ENCODE peak calls at places on chromosomes 2 and 18, in six cellular contexts. G is HCT116, T is K562, S is HepG2, R is GM12878, K is H1. O is an unnamed sample.

GRCh38 chr2:28084564-28084963 is 194.0 kb downstream of the BABAM2 start:
- DNase-seq in G (no peak), T (no peak), S (no peak), R (no peak), K (no peak), O (no peak)

GRCh38 chr2:37786854-37787253 is 115.4 kb upstream of the CDC42EP3 start:
- DNase-seq in G (no peak), T (no peak), S (peak; percentile 70), R (no peak), K (no peak), O (no peak)

GRCh38 chr2:3608373-3609278 is 13.7 kb downstream of the COLEC11 start:
- DNase-seq in G (no peak), T (no peak), S (no peak), R (no peak), K (no peak), O (no peak)

GRCh38 chr2:46241344-46241743 is 55.9 kb upstream of the EPAS1 start:
- DNase-seq in G (no peak), T (no peak), S (no peak), R (no peak), K (no peak), O (no peak)

GRCh38 chr2:181902625-181903024 is 11.1 kb downstream of the ITPRID2 start:
- DNase-seq in G (no peak), T (no peak), S (no peak), R (no peak), K (no peak), O (no peak)

GRCh38 chr2:241987726-241988125 is 118.2 kb downstream of the RTP5 start:
- DNase-seq in G (no peak), T (no peak), S (no peak), R (no peak), K (no peak), O (no peak)

GRCh38 chr2:36478332-36478738 is 119.6 kb downstream of the FEZ2 start:
- DNase-seq in G (peak; percentile 21), T (no peak), S (no peak), R (no peak), K (no peak), O (no peak)

GRCh38 chr2:179104736-179105135 is 54.8 kb upstream of the CCDC141 start:
- DNase-seq in G (no peak), T (no peak), S (no peak), R (no peak), K (no peak), O (no peak)

GRCh38 chr2:219622472-219622871 is 5.0 kb upstream of the SLC4A3 start:
- DNase-seq in G (no peak), T (no peak), S (no peak), R (no peak), K (no peak), O (no peak)

GRCh38 chr2:173238385-173238784 is 116.3 kb upstream of the CDCA7 start:
- DNase-seq in G (no peak), T (no peak), S (peak; percentile 25), R (no peak), K (no peak), O (no peak)

GRCh38 chr2:148812306-148812705 is 62.7 kb upstream of the KIF5C start:
- DNase-seq in G (no peak), T (no peak), S (no peak), R (no peak), K (peak; percentile 39), O (no peak)

GRCh38 chr18:23587220-23587642 is 925 bp upstream of the NPC1 start:
- DNase-seq in G (no peak), T (no peak), S (no peak), R (no peak), K (no peak), O (no peak)

GRCh38 chr2:196276421-196276820 is 105.0 kb upstream of the STK17B start:
- DNase-seq in G (no peak), T (no peak), S (peak; percentile 39), R (no peak), K (no peak), O (no peak)

GRCh38 chr18:60865801-60866200 is 467.4 kb upstream of the CDH20 start:
- DNase-seq in G (no peak), T (no peak), S (no peak), R (no peak), K (no peak), O (no peak)

GRCh38 chr18:60873708-60874107 is 459.5 kb upstream of the CDH20 start:
- DNase-seq in G (no peak), T (no peak), S (no peak), R (no peak), K (no peak), O (no peak)

GRCh38 chr18:60872434-60872833 is 460.8 kb upstream of the CDH20 start:
- DNase-seq in G (no peak), T (no peak), S (no peak), R (no peak), K (no peak), O (no peak)

GRCh38 chr18:60875957-60876507 is 457.2 kb upstream of the CDH20 start:
- DNase-seq in G (no peak), T (no peak), S (no peak), R (no peak), K (no peak), O (no peak)

DNA sequence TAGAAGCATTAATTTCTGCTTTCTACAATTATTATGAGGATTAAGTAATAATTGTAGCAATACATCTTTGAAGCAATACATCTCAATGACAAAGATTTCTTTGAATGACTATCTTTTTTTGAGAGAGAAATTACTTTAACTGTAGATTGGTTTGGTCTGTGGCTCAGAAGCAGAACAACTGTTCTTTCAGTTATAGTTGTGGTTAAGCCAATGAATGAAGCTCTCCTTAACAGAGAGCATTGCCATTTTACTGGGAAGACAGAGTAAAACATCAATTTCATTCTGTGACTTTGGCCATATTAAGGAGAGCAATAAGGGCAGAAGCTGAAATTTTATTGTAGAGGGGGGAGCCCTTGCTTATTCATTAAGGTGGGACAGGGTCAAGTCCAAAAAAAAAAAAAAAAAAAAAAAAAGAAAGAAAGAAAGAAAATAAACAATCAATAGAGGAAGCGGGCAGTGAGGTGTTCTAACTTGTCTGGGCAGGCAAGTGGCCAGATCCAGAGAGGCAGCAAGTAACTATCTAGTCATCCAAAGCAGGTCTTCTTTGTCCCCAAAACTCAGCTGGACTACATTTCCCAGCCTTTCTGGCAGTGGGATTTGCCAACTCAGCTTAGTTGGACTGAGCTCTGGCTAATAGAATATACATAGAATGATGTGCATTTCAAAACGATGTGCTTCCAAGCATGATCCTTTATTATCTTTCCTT is 462.8 kb upstream of the CDH20 start:
- DNase-seq in G (no peak), T (no peak), S (no peak), R (no peak), K (no peak), O (no peak)
- H3K4me1 ChIP-seq in G (no peaks in the 10 kb centered on the region), T (no peaks in the 10 kb centered on the region), S (no peaks in the 10 kb centered on the region), R (no peaks in the 10 kb centered on the region), K (no peaks in the 10 kb centered on the region), O (no peaks in the 10 kb centered on the region)

DNA sequence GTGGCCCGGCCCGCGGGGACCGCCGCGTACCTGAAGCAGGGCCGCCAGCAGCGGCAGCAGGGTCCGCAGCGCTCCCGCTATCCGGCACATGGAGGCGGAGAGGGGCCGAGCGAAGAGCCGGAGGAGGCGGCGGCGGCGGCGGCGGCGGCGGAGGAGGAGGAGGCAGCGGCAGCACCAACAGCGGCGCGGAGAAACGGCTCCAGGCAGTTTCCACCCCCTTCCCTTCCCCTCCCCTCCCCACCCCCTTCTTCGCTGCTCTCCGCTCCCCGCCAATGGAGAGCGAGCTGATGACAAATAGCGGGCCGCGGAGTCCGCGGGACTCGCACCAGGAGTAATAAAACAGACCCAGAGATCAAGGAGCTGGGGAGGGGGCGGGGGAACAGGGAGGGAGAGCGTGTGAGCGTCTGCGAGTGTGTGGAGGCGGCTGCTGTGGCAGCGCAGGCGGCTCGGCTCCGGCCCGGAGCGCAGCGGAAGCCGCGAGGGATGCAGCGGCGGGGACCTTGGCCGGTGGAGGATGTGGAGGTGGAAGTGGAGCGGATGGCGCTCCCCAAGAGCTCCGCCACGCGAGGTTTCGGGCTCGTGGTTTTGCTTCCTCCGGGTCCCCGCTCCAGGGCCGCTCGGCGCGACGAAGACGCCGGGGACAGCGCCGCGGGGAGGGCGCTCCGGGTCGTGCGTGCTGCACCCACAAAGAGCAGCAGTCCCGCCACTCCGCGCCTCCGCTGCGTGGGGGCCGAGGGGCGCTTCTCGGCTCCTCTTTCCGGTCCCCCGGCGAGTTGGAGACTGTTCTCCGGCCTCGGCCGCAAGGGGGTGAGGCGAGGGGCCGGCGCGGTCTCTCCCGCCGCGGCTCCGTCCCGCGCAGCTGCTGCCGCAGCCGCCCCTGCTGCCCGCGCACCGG is at the start of gene CDH2:
- DNase-seq in G (no peak), T (no peak), S (peak; percentile 77), R (no peak), K (peak; percentile 74), O (peak; percentile 30)
- TF ChIP-seq ZNF274 in G (no peak), T (no peak), S (peak; percentile 2), R (no peak), K (no peak), O (no peak)

DNA sequence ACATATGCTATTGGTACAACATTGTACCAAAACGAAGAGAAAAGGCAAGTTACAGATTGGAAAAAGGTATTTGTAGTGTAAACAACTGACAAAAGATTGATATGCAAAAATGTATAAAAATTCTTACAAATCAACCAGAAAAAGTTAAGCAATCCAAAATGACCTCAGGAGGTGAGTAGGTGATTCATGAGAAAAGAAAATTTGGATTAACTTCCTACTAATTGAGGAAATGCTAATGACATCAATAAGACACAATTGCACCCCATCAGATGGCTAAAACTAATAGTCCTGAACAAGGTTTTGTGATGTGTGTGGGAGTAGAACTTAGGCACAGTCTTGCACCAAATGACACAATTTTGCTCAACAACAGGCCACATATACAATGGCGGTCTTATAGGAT is 129.3 kb downstream of the COPS8 start:
- DNase-seq in G (no peak), T (no peak), S (no peak), R (no peak), K (no peak), O (no peak)
- H3K9ac ChIP-seq in G (no peak overlapping the region), T (no peak overlapping the region), S (no peak overlapping the region), R (no peak overlapping the region), K (no peak overlapping the region), O (no peak overlapping the region)

GRCh38 chr2:134217924-134218323 is 35.9 kb upstream of the MGAT5 start:
- DNase-seq in G (no peak), T (no peak), S (no peak), R (no peak), K (no peak), O (no peak)
- H3K4me1 ChIP-seq in G (peaks cover 18% of the 10 kb centered on the region), T (peaks cover 4% of the 10 kb centered on the region), S (no peaks in the 10 kb centered on the region), R (peaks cover 38% of the 10 kb centered on the region), K (peaks cover 13% of the 10 kb centered on the region), O (peaks cover 9% of the 10 kb centered on the region)

DNA sequence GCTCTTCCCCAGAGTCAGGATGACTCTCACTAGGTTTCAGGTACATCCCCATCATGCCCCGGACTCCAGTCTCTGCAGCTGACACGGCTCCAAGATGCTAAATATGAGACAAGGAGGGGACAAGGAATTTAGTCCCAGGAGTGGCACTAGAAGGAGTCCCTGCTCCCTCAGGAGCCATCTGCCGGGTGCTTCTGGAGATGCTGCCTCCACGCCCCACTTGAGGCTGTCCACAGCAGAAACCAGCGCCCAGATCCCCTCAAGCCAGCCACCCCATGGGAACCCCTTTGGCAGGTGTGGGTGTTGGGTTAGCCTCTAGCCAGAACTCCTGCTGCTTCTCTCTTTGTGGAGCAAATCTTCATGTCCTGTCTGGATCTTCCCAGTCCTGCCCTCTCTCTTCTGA is 40.3 kb downstream of the BCL11A start:
- DNase-seq in G (no peak), T (no peak), S (no peak), R (no peak), K (no peak), O (no peak)
- TF ChIP-seq ZNF274 in G (no peak), T (no peak), S (no peak), R (no peak), K (no peak), O (no peak)

GRCh38 chr2:113240915-113241911 is 37.5 kb downstream of the PAX8 start:
- DNase-seq in G (peak; percentile 97), T (peak; percentile 43), S (peak; percentile 90), R (no peak), K (no peak), O (no peak)
- H3K9ac ChIP-seq in G (peak overlapping the region; percentile 58), T (peak overlapping the region; percentile 17), S (peak overlapping the region; percentile 8), R (no peak overlapping the region), K (no peak overlapping the region), O (no peak overlapping the region)